ENCODE peak calls at places on chromosomes 4 and X, in eight cellular contexts. E, Y, S, N, D, W, R and I are unnamed samples.
A peak's percentile ranks its signal among the peaks of the same experiment; 100 is the strongest.

GRCh38 chrX:9911479-9911878 is 55.7 kb upstream of the CLDN34 start:
- DNase-seq in E (no peak), Y (no peak), S (no peak), N (no peak), D (no peak), W (no peak), R (no peak), I (peak; percentile 65)

GRCh38 chr4:153963216-153963615 is 174.3 kb upstream of the SFRP2 start:
- DNase-seq in E (no peak), Y (no peak), S (no peak), N (no peak), D (no peak), W (no peak), R (no peak), I (no peak)

GRCh38 chr4:89610236-89610635 is 226.7 kb downstream of the SNCA start:
- DNase-seq in E (no peak), Y (no peak), S (no peak), N (no peak), D (no peak), W (no peak), R (no peak), I (no peak)

GRCh38 chrX:2589186-2590020 is 88.6 kb upstream of the DHRSX start:
- DNase-seq in E (no peak), Y (no peak), S (no peak), N (no peak), D (no peak), W (no peak), R (no peak), I (no peak)

GRCh38 chr4:53935780-53936179 is 128.6 kb downstream of the CHIC2 start:
- DNase-seq in E (no peak), Y (no peak), S (no peak), N (no peak), D (no peak), W (no peak), R (no peak), I (no peak)

GRCh38 chrX:13067842-13068241 is 23.4 kb upstream of the FAM9C start:
- DNase-seq in E (no peak), Y (no peak), S (no peak), N (no peak), D (no peak), W (no peak), R (no peak), I (no peak)

GRCh38 chr4:142393127-142393526 is 453.0 kb downstream of the INPP4B start:
- DNase-seq in E (no peak), Y (no peak), S (no peak), N (no peak), D (no peak), W (no peak), R (no peak), I (no peak)

GRCh38 chrX:12469296-12469695 is 321.9 kb upstream of the PRPS2 start:
- DNase-seq in E (no peak), Y (no peak), S (no peak), N (no peak), D (no peak), W (no peak), R (no peak), I (no peak)

GRCh38 chr4:1315838-1316536 is 26.3 kb downstream of the MAEA start:
- DNase-seq in E (no peak), Y (no peak), S (no peak), N (no peak), D (no peak), W (no peak), R (no peak), I (no peak)

GRCh38 chrX:149495573-149496071 is 9.5 kb downstream of the IDS start:
- DNase-seq in E (no peak), Y (no peak), S (no peak), N (no peak), D (no peak), W (no peak), R (no peak), I (peak; percentile 55)

GRCh38 chr4:73998040-73999011 is at the start of gene CXCL5:
- DNase-seq in E (no peak), Y (no peak), S (no peak), N (no peak), D (no peak), W (no peak), R (no peak), I (peak; percentile 52)

GRCh38 chr4:172596206-172596605 is 572.4 kb upstream of the GALNT7 start:
- DNase-seq in E (no peak), Y (no peak), S (no peak), N (no peak), D (no peak), W (no peak), R (no peak), I (no peak)